ENCODE peak calls at places on chromosomes 6 and 20, in four cellular contexts. One of them, this sample, is unnamed.

GRCh38 chr6:42692151-42692911 is 30.1 kb downstream of the PRPH2 start:
- DNase-seq in foreskin keratinocyte: peak
- DNase-seq in bronchial epithelial cell: peak
- DNase-seq in right lobe of liver: peak
- DNase-seq in this sample: no peak

GRCh38 chr20:38156888-38157634 is 8.0 kb downstream of the TGM2 start:
- DNase-seq in right lobe of liver: no peak
- DNase-seq in foreskin keratinocyte: no peak
- DNase-seq in bronchial epithelial cell: no peak
- DNase-seq in this sample: no peak

GRCh38 chr20:32168184-32168910 is 39.2 kb downstream of the PLAGL2 start:
- DNase-seq in foreskin keratinocyte: no peak
- DNase-seq in right lobe of liver: peak
- DNase-seq in bronchial epithelial cell: no peak
- DNase-seq in this sample: peak

GRCh38 chr6:20141931-20142330 is 70.3 kb downstream of the MBOAT1 start:
- DNase-seq in foreskin keratinocyte: no peak
- DNase-seq in bronchial epithelial cell: no peak
- DNase-seq in right lobe of liver: no peak
- DNase-seq in this sample: no peak

GRCh38 chr6:116877743-116878142 is 701 bp downstream of the RFX6 start:
- DNase-seq in bronchial epithelial cell: no peak
- DNase-seq in foreskin keratinocyte: no peak
- DNase-seq in right lobe of liver: no peak
- DNase-seq in this sample: no peak

GRCh38 chr20:50980071-50980681 is 21.6 kb downstream of the MOCS3 start:
- DNase-seq in bronchial epithelial cell: peak
- DNase-seq in foreskin keratinocyte: peak
- DNase-seq in right lobe of liver: no peak
- DNase-seq in this sample: peak

GRCh38 chr20:955111-955510 is 39.0 kb upstream of the ANGPT4 start:
- DNase-seq in bronchial epithelial cell: no peak
- DNase-seq in right lobe of liver: no peak
- DNase-seq in foreskin keratinocyte: no peak
- DNase-seq in this sample: no peak

GRCh38 chr6:166775180-166775922 is 148.3 kb upstream of the RPS6KA2 start:
- DNase-seq in bronchial epithelial cell: peak
- DNase-seq in foreskin keratinocyte: no peak
- DNase-seq in right lobe of liver: no peak
- DNase-seq in this sample: peak

GRCh38 chr20:17816804-17817590 is 117.2 kb downstream of the BANF2 start:
- DNase-seq in foreskin keratinocyte: no peak
- DNase-seq in bronchial epithelial cell: no peak
- DNase-seq in right lobe of liver: no peak
- DNase-seq in this sample: no peak

GRCh38 chr6:113067612-113068262 is 720.6 kb downstream of the RFPL4B start:
- DNase-seq in bronchial epithelial cell: no peak
- DNase-seq in right lobe of liver: no peak
- DNase-seq in foreskin keratinocyte: no peak
- DNase-seq in this sample: no peak

GRCh38 chr6:131084982-131085381 is 21.9 kb upstream of the EPB41L2 start:
- DNase-seq in bronchial epithelial cell: no peak
- DNase-seq in foreskin keratinocyte: no peak
- DNase-seq in right lobe of liver: no peak
- DNase-seq in this sample: no peak

GRCh38 chr6:79375635-79376425 is 141.3 kb upstream of the HMGN3 start:
- DNase-seq in right lobe of liver: no peak
- DNase-seq in foreskin keratinocyte: no peak
- DNase-seq in bronchial epithelial cell: no peak
- DNase-seq in this sample: no peak

GRCh38 chr6:80425089-80425823 is 318.8 kb downstream of the BCKDHB start:
- DNase-seq in foreskin keratinocyte: peak
- DNase-seq in bronchial epithelial cell: peak
- DNase-seq in right lobe of liver: no peak
- DNase-seq in this sample: peak

GRCh38 chr20:25500880-25501351 is 84.4 kb downstream of the NINL start:
- DNase-seq in right lobe of liver: no peak
- DNase-seq in foreskin keratinocyte: no peak
- DNase-seq in bronchial epithelial cell: no peak
- DNase-seq in this sample: no peak

GRCh38 chr6:79143320-79143898 is 65.4 kb upstream of the PHIP start:
- DNase-seq in right lobe of liver: no peak
- DNase-seq in foreskin keratinocyte: no peak
- DNase-seq in bronchial epithelial cell: no peak
- DNase-seq in this sample: no peak

GRCh38 chr6:148359228-148359627 is 16.6 kb downstream of the SASH1 start:
- DNase-seq in foreskin keratinocyte: no peak
- DNase-seq in bronchial epithelial cell: no peak
- DNase-seq in right lobe of liver: no peak
- DNase-seq in this sample: no peak

GRCh38 chr6:160431231-160431630 is 83.1 kb downstream of the SLC22A3 start:
- DNase-seq in right lobe of liver: no peak
- DNase-seq in foreskin keratinocyte: peak
- DNase-seq in bronchial epithelial cell: peak
- DNase-seq in this sample: peak

GRCh38 chr6:26536571-26537159 is 1.5 kb upstream of the HMGN4 start:
- DNase-seq in bronchial epithelial cell: no peak
- DNase-seq in foreskin keratinocyte: no peak
- DNase-seq in right lobe of liver: no peak
- DNase-seq in this sample: no peak

GRCh38 chr6:90110971-90111370 is 185.7 kb downstream of the BACH2 start:
- DNase-seq in bronchial epithelial cell: no peak
- DNase-seq in foreskin keratinocyte: no peak
- DNase-seq in right lobe of liver: no peak
- DNase-seq in this sample: no peak

GRCh38 chr6:971981-972640 is 279.2 kb upstream of the EXOC2 start:
- DNase-seq in right lobe of liver: no peak
- DNase-seq in foreskin keratinocyte: no peak
- DNase-seq in bronchial epithelial cell: peak
- DNase-seq in this sample: peak

GRCh38 chr6:106750146-106750900 is 120.9 kb downstream of the QRSL1 start:
- DNase-seq in right lobe of liver: no peak
- DNase-seq in bronchial epithelial cell: peak
- DNase-seq in foreskin keratinocyte: peak
- DNase-seq in this sample: no peak

GRCh38 chr6:27582928-27583725 is 110.2 kb upstream of the ZNF184 start:
- DNase-seq in bronchial epithelial cell: peak
- DNase-seq in right lobe of liver: no peak
- DNase-seq in foreskin keratinocyte: no peak
- DNase-seq in this sample: no peak

GRCh38 chr6:148720371-148720770 is 26.5 kb upstream of the UST start:
- DNase-seq in right lobe of liver: no peak
- DNase-seq in foreskin keratinocyte: no peak
- DNase-seq in bronchial epithelial cell: no peak
- DNase-seq in this sample: no peak

GRCh38 chr6:136226027-136226673 is 24.0 kb downstream of the MTFR2 start:
- DNase-seq in right lobe of liver: peak
- DNase-seq in bronchial epithelial cell: peak
- DNase-seq in foreskin keratinocyte: no peak
- DNase-seq in this sample: no peak

GRCh38 chr20:32149566-32150170 is 40.2 kb downstream of the TM9SF4 start:
- DNase-seq in bronchial epithelial cell: no peak
- DNase-seq in right lobe of liver: no peak
- DNase-seq in foreskin keratinocyte: no peak
- DNase-seq in this sample: no peak

GRCh38 chr6:44932651-44933091 is 395.5 kb upstream of the RUNX2 start:
- DNase-seq in foreskin keratinocyte: no peak
- DNase-seq in bronchial epithelial cell: no peak
- DNase-seq in right lobe of liver: no peak
- DNase-seq in this sample: no peak

GRCh38 chr20:32982617-32983458 is 21.4 kb downstream of the SUN5 start:
- DNase-seq in bronchial epithelial cell: no peak
- DNase-seq in right lobe of liver: no peak
- DNase-seq in foreskin keratinocyte: no peak
- DNase-seq in this sample: no peak

GRCh38 chr20:54208492-54209044 is 681 bp downstream of the PFDN4 start:
- DNase-seq in right lobe of liver: no peak
- DNase-seq in foreskin keratinocyte: no peak
- DNase-seq in bronchial epithelial cell: peak
- DNase-seq in this sample: no peak

GRCh38 chr20:57048027-57048869 is 218.2 kb downstream of the BMP7 start:
- DNase-seq in right lobe of liver: no peak
- DNase-seq in foreskin keratinocyte: no peak
- DNase-seq in bronchial epithelial cell: no peak
- DNase-seq in this sample: no peak

GRCh38 chr20:57049298-57049697 is 217.1 kb downstream of the BMP7 start:
- DNase-seq in bronchial epithelial cell: no peak
- DNase-seq in foreskin keratinocyte: no peak
- DNase-seq in right lobe of liver: no peak
- DNase-seq in this sample: no peak

GRCh38 chr20:57051096-57051495 is 215.3 kb downstream of the BMP7 start:
- DNase-seq in right lobe of liver: no peak
- DNase-seq in bronchial epithelial cell: no peak
- DNase-seq in foreskin keratinocyte: no peak
- DNase-seq in this sample: no peak

GRCh38 chr20:57043669-57044268 is 222.7 kb downstream of the BMP7 start:
- DNase-seq in foreskin keratinocyte: no peak
- DNase-seq in bronchial epithelial cell: no peak
- DNase-seq in right lobe of liver: no peak
- DNase-seq in this sample: no peak

DNA sequence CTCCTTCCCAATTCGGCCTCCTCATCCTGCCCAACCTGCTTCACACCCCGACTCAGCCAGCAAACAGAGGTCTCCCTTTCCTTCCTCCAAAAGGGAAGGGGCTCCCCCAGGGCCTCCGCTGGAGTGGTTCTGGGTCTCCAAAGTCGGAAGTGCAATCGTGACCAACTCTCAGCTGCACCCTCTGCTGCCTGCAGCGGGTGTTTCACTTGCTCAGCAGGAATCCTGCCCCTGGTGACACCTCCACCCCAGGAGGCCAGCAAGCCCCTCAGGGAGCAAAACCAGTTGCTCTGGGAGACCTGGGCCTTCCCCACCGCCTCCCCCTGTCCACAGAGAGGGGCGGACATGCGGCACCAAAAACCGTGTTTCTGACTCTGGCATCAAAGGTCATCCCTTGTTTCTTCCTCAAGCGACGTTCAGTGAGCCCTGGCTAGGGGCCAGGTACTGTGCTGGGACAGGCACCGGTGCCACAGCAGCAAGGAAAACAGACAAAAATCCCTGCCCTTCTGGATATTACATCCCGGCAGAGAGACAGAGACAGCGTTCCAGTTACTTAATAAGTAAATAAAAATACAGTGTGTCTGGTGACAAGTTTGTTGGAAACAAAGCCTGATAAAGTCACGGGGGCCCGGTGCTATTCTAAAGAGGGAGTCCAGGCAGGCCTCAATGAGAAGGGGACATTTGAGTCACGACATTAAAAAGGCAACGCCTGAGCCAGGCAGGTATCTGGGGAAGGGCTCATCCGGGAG is 219.0 kb downstream of the BMP7 start:
- DNase-seq in foreskin keratinocyte: no peak
- DNase-seq in bronchial epithelial cell: no peak
- DNase-seq in right lobe of liver: no peak
- DNase-seq in this sample: no peak
- TF ChIP-seq CTCF in foreskin keratinocyte: peak
- TF ChIP-seq CTCF in bronchial epithelial cell: peak
- TF ChIP-seq CTCF in right lobe of liver: no peak
- TF ChIP-seq CTCF in this sample: no peak

GRCh38 chr6:105111093-105111492 is 68.7 kb downstream of the POPDC3 start:
- DNase-seq in foreskin keratinocyte: no peak
- DNase-seq in bronchial epithelial cell: no peak
- DNase-seq in right lobe of liver: no peak
- DNase-seq in this sample: no peak

GRCh38 chr6:105109955-105110650 is 69.7 kb downstream of the POPDC3 start:
- DNase-seq in right lobe of liver: no peak
- DNase-seq in foreskin keratinocyte: no peak
- DNase-seq in bronchial epithelial cell: no peak
- DNase-seq in this sample: no peak

GRCh38 chr6:105111871-105112270 is 67.9 kb downstream of the POPDC3 start:
- DNase-seq in right lobe of liver: no peak
- DNase-seq in foreskin keratinocyte: no peak
- DNase-seq in bronchial epithelial cell: no peak
- DNase-seq in this sample: no peak

GRCh38 chr6:105113422-105113821 is 66.4 kb downstream of the POPDC3 start:
- DNase-seq in bronchial epithelial cell: no peak
- DNase-seq in right lobe of liver: no peak
- DNase-seq in foreskin keratinocyte: no peak
- DNase-seq in this sample: no peak

GRCh38 chr6:105112577-105112976 is 67.2 kb downstream of the POPDC3 start:
- DNase-seq in bronchial epithelial cell: peak
- DNase-seq in foreskin keratinocyte: no peak
- DNase-seq in right lobe of liver: no peak
- DNase-seq in this sample: no peak
- TF ChIP-seq CTCF in bronchial epithelial cell: no peak
- TF ChIP-seq CTCF in foreskin keratinocyte: peak
- TF ChIP-seq CTCF in right lobe of liver: no peak
- TF ChIP-seq CTCF in this sample: no peak

GRCh38 chr6:108132863-108133262 is 33.0 kb upstream of the NR2E1 start:
- DNase-seq in foreskin keratinocyte: no peak
- DNase-seq in right lobe of liver: no peak
- DNase-seq in bronchial epithelial cell: no peak
- DNase-seq in this sample: no peak

GRCh38 chr6:108127826-108128225 is 38.0 kb upstream of the NR2E1 start:
- DNase-seq in foreskin keratinocyte: no peak
- DNase-seq in bronchial epithelial cell: peak
- DNase-seq in right lobe of liver: no peak
- DNase-seq in this sample: no peak

GRCh38 chr6:108134213-108134973 is 31.4 kb upstream of the NR2E1 start:
- DNase-seq in foreskin keratinocyte: no peak
- DNase-seq in bronchial epithelial cell: no peak
- DNase-seq in right lobe of liver: no peak
- DNase-seq in this sample: no peak

GRCh38 chr6:108133594-108134179 is 32.1 kb upstream of the NR2E1 start:
- DNase-seq in right lobe of liver: peak
- DNase-seq in bronchial epithelial cell: peak
- DNase-seq in foreskin keratinocyte: no peak
- DNase-seq in this sample: no peak
- TF ChIP-seq CTCF in right lobe of liver: no peak
- TF ChIP-seq CTCF in bronchial epithelial cell: no peak
- TF ChIP-seq CTCF in foreskin keratinocyte: peak
- TF ChIP-seq CTCF in this sample: no peak

GRCh38 chr20:43388267-43389081 is 69.2 kb upstream of the SRSF6 start:
- DNase-seq in foreskin keratinocyte: no peak
- DNase-seq in bronchial epithelial cell: peak
- DNase-seq in right lobe of liver: no peak
- DNase-seq in this sample: no peak

GRCh38 chr20:43387737-43388136 is 70.0 kb upstream of the SRSF6 start:
- DNase-seq in bronchial epithelial cell: no peak
- DNase-seq in right lobe of liver: no peak
- DNase-seq in foreskin keratinocyte: no peak
- DNase-seq in this sample: no peak

GRCh38 chr20:43392561-43392960 is 65.1 kb upstream of the SRSF6 start:
- DNase-seq in bronchial epithelial cell: no peak
- DNase-seq in foreskin keratinocyte: no peak
- DNase-seq in right lobe of liver: no peak
- DNase-seq in this sample: no peak

GRCh38 chr20:43389231-43389630 is 68.5 kb upstream of the SRSF6 start:
- DNase-seq in bronchial epithelial cell: no peak
- DNase-seq in right lobe of liver: no peak
- DNase-seq in foreskin keratinocyte: no peak
- DNase-seq in this sample: no peak

GRCh38 chr20:43389839-43390626 is 67.7 kb upstream of the SRSF6 start:
- DNase-seq in bronchial epithelial cell: no peak
- DNase-seq in foreskin keratinocyte: no peak
- DNase-seq in right lobe of liver: no peak
- DNase-seq in this sample: no peak
- TF ChIP-seq CTCF in bronchial epithelial cell: no peak
- TF ChIP-seq CTCF in foreskin keratinocyte: peak
- TF ChIP-seq CTCF in right lobe of liver: no peak
- TF ChIP-seq CTCF in this sample: peak

This sample was measured in HFF-Myc.